ENCODE peak calls at places on chromosomes 3 and 15, in four cellular contexts. G is H9; O is testis; Q is CD8-positive, alpha-beta T cell. I is an unnamed sample. For H3K4me1, the result is how much of the 10 kb centered on the place peaks cover.

GRCh38 chr3:8554725-8555621 is 53.4 kb downstream of the LMCD1 start:
- DNase-seq in Q (no peak), G (peak), O (peak), I (peak)

GRCh38 chr3:73796382-73796781 is 171.6 kb upstream of the PDZRN3 start:
- DNase-seq in G (no peak), O (no peak), Q (no peak), I (no peak)

GRCh38 chr15:60751985-60752952 is 273.3 kb upstream of the ICE2 start:
- DNase-seq in G (no peak), O (peak), Q (no peak), I (peak)

GRCh38 chr3:45333549-45333948 is 54.8 kb upstream of the LARS2 start:
- DNase-seq in O (no peak), Q (no peak), G (no peak), I (no peak)

GRCh38 chr3:62955126-62955525 is 79.9 kb upstream of the CADPS start:
- DNase-seq in G (no peak), O (no peak), Q (no peak), I (no peak)

GRCh38 chr3:136984837-136985236 is 27.1 kb downstream of the IL20RB start:
- DNase-seq in O (no peak), G (no peak), Q (no peak), I (peak)

GRCh38 chr3:195904364-195904763 is 4.0 kb downstream of the TNK2 start:
- DNase-seq in G (no peak), Q (no peak), O (no peak), I (no peak)

GRCh38 chr3:25783661-25784512 is 644 bp upstream of the NGLY1 start:
- DNase-seq in G (peak), Q (no peak), O (peak), I (peak)

GRCh38 chr3:103077910-103078309 is 643.1 kb downstream of the ZPLD1 start:
- DNase-seq in G (no peak), Q (no peak), O (no peak), I (no peak)

GRCh38 chr3:47250309-47251060 is 32.1 kb downstream of the KIF9 start:
- DNase-seq in O (peak), G (peak), Q (no peak), I (peak)

GRCh38 chr15:80455668-80456442 is 51.7 kb downstream of the ARNT2 start:
- DNase-seq in Q (peak), G (peak), O (peak), I (peak)

GRCh38 chr3:36362216-36362615 is 18.1 kb upstream of the STAC start:
- DNase-seq in O (no peak), Q (no peak), G (no peak), I (no peak)

GRCh38 chr3:129313415-129313982 is 34.8 kb downstream of the HMCES start:
- DNase-seq in G (no peak), O (no peak), Q (no peak), I (no peak)

GRCh38 chr3:130621824-130622223 is 104.8 kb downstream of the COL6A6 start:
- DNase-seq in G (no peak), Q (no peak), O (no peak), I (no peak)

GRCh38 chr3:100261481-100261903 is 700 bp downstream of the TBC1D23 start:
- DNase-seq in Q (no peak), G (no peak), O (no peak), I (no peak)

GRCh38 chr15:29089731-29090616 is 179.6 kb downstream of the NSMCE3 start:
- DNase-seq in Q (no peak), G (no peak), O (no peak), I (no peak)

GRCh38 chr3:78846688-78847087 is 921.1 kb downstream of the ROBO1 start:
- DNase-seq in Q (no peak), O (no peak), G (no peak), I (no peak)

GRCh38 chr3:192917508-192918274 is at the start of gene MB21D2:
- DNase-seq in G (peak), O (peak), Q (peak), I (peak)

GRCh38 chr15:71572452-71573053 is 237.8 kb upstream of the NR2E3 start:
- DNase-seq in Q (no peak), G (peak), O (no peak), I (no peak)

GRCh38 chr3:161100994-161101393 is 4.2 kb downstream of the B3GALNT1 start:
- DNase-seq in O (no peak), Q (no peak), G (no peak), I (no peak)

GRCh38 chr15:31292391-31293020 is 34.1 kb upstream of the KLF13 start:
- DNase-seq in G (no peak), O (peak), Q (no peak), I (no peak)

GRCh38 chr15:94231728-94232086 is 346 bp downstream of the MCTP2 start:
- DNase-seq in Q (no peak), G (no peak), O (peak), I (no peak)

GRCh38 chr3:184508938-184509337 is 52.6 kb upstream of the EPHB3 start:
- DNase-seq in Q (no peak), O (no peak), G (no peak), I (no peak)

GRCh38 chr3:191397771-191398170 is 63.2 kb upstream of the PYDC2 start:
- DNase-seq in O (no peak), G (no peak), Q (no peak), I (no peak)

GRCh38 chr3:23553353-23553752 is 252.4 kb upstream of the UBE2E1 start:
- DNase-seq in O (no peak), G (no peak), Q (no peak), I (no peak)

GRCh38 chr3:156483961-156484787 is 70.7 kb downstream of the SSR3 start:
- DNase-seq in O (no peak), G (no peak), Q (peak), I (peak)

GRCh38 chr3:146166450-146167222 is 5.7 kb upstream of the PLOD2 start:
- DNase-seq in G (no peak), Q (no peak), O (no peak), I (no peak)

GRCh38 chr3:125313060-125313635 is 62.0 kb downstream of the ZNF148 start:
- DNase-seq in O (no peak), Q (no peak), G (no peak), I (no peak)

GRCh38 chr3:123658860-123659221 is 74.0 kb upstream of the HACD2 start:
- DNase-seq in Q (no peak), G (no peak), O (no peak), I (no peak)
- H3K4me1 ChIP-seq in Q (under half), G (under half), O (half or more), I (under half)

DNA sequence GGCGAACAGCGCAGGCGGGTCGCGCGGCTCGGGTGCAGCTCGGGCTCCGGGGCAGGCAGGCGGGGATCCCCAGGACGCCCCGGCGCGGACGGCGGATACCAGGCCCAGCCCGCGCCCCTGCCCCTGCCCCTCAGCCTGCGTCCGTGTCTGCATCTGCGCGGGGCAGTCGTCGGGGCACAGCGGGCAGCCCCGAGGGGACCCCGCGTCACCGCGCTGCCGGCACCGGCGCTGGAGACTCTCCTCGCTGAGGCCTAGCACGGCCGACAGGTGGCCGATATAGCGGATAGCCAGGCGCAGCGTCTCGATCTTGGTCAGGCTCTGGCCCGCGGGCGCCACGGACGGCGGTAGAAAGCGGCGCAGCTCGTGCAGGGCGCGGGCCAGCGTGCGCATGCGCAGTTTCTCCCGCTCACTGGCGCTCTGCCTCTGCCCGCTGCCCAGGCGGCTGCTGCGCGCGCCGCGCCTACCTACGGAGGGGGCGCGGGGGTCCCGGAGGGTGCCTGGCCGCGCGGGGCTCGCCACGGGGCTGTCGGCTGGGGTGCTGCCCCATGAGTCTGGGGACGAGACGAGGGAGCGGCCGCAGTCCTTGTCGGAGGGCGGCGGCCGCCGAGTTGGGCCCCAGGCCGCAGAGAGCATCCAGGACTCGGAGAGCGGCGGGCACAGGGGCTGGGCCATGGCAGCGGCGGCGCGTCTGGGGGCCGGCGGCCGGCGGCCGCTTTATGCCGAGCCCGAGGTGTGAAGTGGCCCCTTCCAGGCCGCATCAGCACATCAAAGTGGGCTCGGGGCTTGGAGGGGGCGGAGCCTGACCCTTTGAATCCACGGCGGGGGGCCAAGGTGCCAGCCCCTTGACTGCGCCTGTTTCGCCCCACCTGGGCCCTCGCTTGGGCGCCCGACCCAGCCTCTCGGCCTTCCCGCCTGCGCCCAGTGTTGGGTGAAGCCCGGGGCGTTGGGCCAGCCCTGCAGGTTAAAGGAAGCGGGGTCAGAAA is at the start of gene MESP1:
- DNase-seq in G (peak), Q (peak), O (peak), I (peak)
- H3K4me1 ChIP-seq in G (under half), Q (under half), O (under half), I (under half)

DNA sequence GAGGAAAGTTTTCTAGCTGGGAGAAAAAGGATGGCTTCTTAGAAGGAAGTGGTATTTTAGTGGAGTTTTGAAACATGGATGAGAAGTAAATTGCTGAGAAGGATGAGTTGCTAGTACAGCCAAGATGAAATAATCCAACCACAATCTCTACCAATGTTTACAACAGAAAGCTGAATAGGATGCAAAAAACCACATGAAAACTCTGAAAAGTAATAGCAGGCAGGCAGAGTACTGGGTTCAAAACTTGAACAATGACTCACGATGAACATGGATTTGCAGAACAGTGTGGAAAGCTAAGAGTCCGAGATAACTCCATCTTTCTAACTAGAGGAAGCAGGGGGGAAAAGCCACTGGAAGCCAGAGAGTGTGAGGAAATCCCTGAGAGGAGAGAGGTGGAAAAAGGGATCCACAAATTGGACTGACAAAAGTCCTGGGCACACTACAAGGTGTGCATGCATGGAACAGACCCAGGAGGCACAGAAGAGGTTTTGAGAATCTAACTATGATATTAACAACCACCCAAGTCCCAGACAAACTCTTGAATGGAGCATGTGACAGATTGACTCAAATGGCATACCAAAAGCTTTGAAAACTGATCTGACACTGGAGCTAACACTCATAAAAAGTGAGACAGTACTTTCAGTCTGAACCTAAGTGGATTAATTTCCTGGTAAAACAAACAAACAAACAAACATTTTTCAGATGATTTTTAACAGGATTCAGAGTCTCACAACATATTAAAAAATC is 76.7 kb downstream of the ST6GAL1 start:
- DNase-seq in O (no peak), Q (no peak), G (no peak), I (no peak)
- H3K4me1 ChIP-seq in O (under half), Q (under half), G (under half), I (under half)

GRCh38 chr3:135803291-135803690 is 162.2 kb upstream of the PPP2R3A start:
- DNase-seq in G (no peak), Q (no peak), O (no peak), I (no peak)

GRCh38 chr3:135801018-135801417 is 164.5 kb upstream of the PPP2R3A start:
- DNase-seq in G (no peak), O (no peak), Q (no peak), I (no peak)

GRCh38 chr3:135802171-135802570 is 163.4 kb upstream of the PPP2R3A start:
- DNase-seq in G (no peak), Q (no peak), O (no peak), I (no peak)

GRCh38 chr3:135805752-135806151 is 159.8 kb upstream of the PPP2R3A start:
- DNase-seq in Q (no peak), O (no peak), G (no peak), I (no peak)

DNA sequence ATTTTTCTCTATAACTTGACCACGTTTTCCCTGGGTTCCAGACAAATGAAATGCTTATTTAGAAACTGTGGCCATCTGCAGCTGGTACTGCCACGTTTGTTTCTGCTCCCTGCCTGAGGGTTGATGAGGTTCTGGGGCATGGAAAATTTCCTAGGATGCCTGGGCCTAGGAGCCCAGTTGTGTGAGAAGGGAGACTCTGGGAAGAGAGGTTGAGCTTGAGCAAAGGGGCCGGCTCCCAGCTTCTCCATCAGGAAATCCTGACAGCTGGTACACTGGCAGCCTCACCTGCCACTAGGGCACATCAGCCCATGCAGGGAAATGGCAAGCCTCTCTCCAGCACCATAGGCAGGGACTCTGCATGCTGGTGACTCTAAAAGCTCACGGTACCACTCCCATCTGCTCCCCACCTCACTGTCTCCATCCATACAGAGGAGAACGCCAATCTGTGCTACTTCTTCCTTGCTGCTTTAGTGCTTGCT is 165.4 kb upstream of the PPP2R3A start:
- DNase-seq in Q (no peak), O (no peak), G (no peak), I (no peak)
- H3K4me1 ChIP-seq in Q (under half), O (under half), G (under half), I (under half)